ENCODE peak calls at places on chromosomes 4 and X, in five cellular contexts. One of them, this sample, is unnamed.

GRCh38 chrX:111052478-111052877 is 43.5 kb upstream of the PAK3 start:
- DNase-seq in bronchial epithelial cell: no peak
- DNase-seq in body of pancreas: no peak
- DNase-seq in stomach: no peak
- DNase-seq in uterus: no peak
- DNase-seq in this sample: no peak

GRCh38 chr4:3709061-3709845 is 56.9 kb upstream of the ADRA2C start:
- DNase-seq in bronchial epithelial cell: no peak
- DNase-seq in body of pancreas: no peak
- DNase-seq in stomach: no peak
- DNase-seq in uterus: no peak
- DNase-seq in this sample: no peak

GRCh38 chr4:5863461-5864113 is 29.3 kb downstream of the CRMP1 start:
- DNase-seq in bronchial epithelial cell: peak; percentile 93
- DNase-seq in stomach: no peak
- DNase-seq in uterus: no peak
- DNase-seq in body of pancreas: no peak
- DNase-seq in this sample: peak; percentile 97

GRCh38 chr4:62377245-62377644 is 1177.1 kb downstream of the ADGRL3 start:
- DNase-seq in uterus: no peak
- DNase-seq in bronchial epithelial cell: no peak
- DNase-seq in stomach: no peak
- DNase-seq in body of pancreas: no peak
- DNase-seq in this sample: no peak

GRCh38 chr4:41483771-41484170 is 54.2 kb upstream of the LIMCH1 start:
- DNase-seq in uterus: no peak
- DNase-seq in stomach: no peak
- DNase-seq in body of pancreas: no peak
- DNase-seq in bronchial epithelial cell: no peak
- DNase-seq in this sample: no peak

GRCh38 chr4:93605163-93605562 is 223.4 kb upstream of the ATOH1 start:
- DNase-seq in body of pancreas: no peak
- DNase-seq in bronchial epithelial cell: peak; percentile 25
- DNase-seq in stomach: no peak
- DNase-seq in uterus: no peak
- DNase-seq in this sample: no peak

GRCh38 chr4:6746721-6747689 is 31.0 kb downstream of the BLOC1S4 start:
- DNase-seq in body of pancreas: peak; percentile 85
- DNase-seq in bronchial epithelial cell: no peak
- DNase-seq in uterus: no peak
- DNase-seq in stomach: peak; percentile 90
- DNase-seq in this sample: peak; percentile 13

GRCh38 chr4:179536694-179537093 is 2094.5 kb upstream of the AGA start:
- DNase-seq in body of pancreas: no peak
- DNase-seq in stomach: no peak
- DNase-seq in uterus: no peak
- DNase-seq in bronchial epithelial cell: no peak
- DNase-seq in this sample: no peak

GRCh38 chr4:73707918-73708577 is 32.3 kb upstream of the CXCL8 start:
- DNase-seq in stomach: peak; percentile 60
- DNase-seq in body of pancreas: peak; percentile 61
- DNase-seq in bronchial epithelial cell: peak; percentile 94
- DNase-seq in uterus: peak; percentile 68
- DNase-seq in this sample: peak; percentile 90

GRCh38 chr4:181548873-181549541 is 694.2 kb upstream of the TENM3 start:
- DNase-seq in bronchial epithelial cell: peak; percentile 66
- DNase-seq in stomach: no peak
- DNase-seq in uterus: no peak
- DNase-seq in body of pancreas: no peak
- DNase-seq in this sample: peak; percentile 96

GRCh38 chr4:82519776-82520175 is 42.0 kb downstream of the TMEM150C start:
- DNase-seq in uterus: no peak
- DNase-seq in stomach: no peak
- DNase-seq in bronchial epithelial cell: no peak
- DNase-seq in body of pancreas: no peak
- DNase-seq in this sample: peak; percentile 10

GRCh38 chr4:108926058-108926457 is 163.2 kb upstream of the ETNPPL start:
- DNase-seq in stomach: no peak
- DNase-seq in bronchial epithelial cell: no peak
- DNase-seq in uterus: no peak
- DNase-seq in body of pancreas: no peak
- DNase-seq in this sample: peak; percentile 76

GRCh38 chr4:182862921-182863320 is 54.3 kb downstream of the DCTD start:
- DNase-seq in bronchial epithelial cell: peak; percentile 14
- DNase-seq in stomach: peak; percentile 95
- DNase-seq in uterus: no peak
- DNase-seq in body of pancreas: peak; percentile 98
- DNase-seq in this sample: no peak

DNA sequence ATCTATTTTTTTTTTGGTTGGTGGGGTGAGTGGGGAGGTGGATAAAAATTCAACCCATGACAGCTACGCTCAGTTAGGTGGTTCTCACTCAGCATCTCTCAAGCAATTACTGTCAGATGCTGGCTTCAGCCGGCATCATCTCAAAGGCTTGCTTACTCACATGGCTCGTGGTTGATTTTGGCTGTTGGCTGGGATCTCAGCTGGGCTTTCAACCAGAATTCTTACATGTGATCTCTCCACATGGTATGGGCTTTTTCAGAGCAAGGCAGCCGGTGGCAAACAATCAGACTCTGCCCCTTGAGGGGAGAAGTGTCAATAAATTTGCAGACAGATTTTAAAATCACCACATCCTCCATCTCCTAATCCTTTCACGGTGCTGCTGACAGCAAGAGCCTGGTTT is 47.2 kb downstream of the SLC34A2 start:
- DNase-seq in uterus: no peak
- DNase-seq in stomach: no peak
- DNase-seq in body of pancreas: no peak
- DNase-seq in bronchial epithelial cell: no peak
- DNase-seq in this sample: peak; percentile 80
- TF ChIP-seq CTCF in uterus: no peak
- TF ChIP-seq CTCF in stomach: no peak
- TF ChIP-seq CTCF in body of pancreas: no peak
- TF ChIP-seq CTCF in bronchial epithelial cell: no peak
- TF ChIP-seq CTCF in this sample: no peak

DNA sequence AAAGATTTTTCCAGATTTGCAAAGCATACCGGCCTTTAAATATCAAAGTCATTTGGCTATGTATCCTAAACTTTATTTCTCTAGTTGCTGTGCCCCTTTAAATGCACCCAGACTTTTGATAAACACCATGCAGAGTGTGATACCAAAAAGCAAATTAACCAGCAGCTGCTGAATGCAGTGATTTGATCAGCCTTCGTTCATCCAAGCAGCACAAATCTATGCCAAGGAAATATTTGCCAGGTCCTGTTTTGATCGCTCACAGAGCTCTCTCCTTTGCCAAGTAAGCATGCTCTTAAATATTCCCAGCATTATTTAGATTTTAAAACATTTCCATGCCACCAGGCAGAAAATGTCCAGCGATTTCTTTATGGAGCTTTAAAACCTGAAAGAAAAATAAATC is 35.8 kb downstream of the BTC start:
- DNase-seq in uterus: no peak
- DNase-seq in bronchial epithelial cell: no peak
- DNase-seq in stomach: no peak
- DNase-seq in body of pancreas: no peak
- DNase-seq in this sample: no peak
- H3K4me3 ChIP-seq in uterus: no peak overlapping the region
- H3K4me3 ChIP-seq in bronchial epithelial cell: no peak overlapping the region
- H3K4me3 ChIP-seq in stomach: no peak overlapping the region
- H3K4me3 ChIP-seq in body of pancreas: no peak overlapping the region
- H3K4me3 ChIP-seq in this sample: no peak overlapping the region

DNA sequence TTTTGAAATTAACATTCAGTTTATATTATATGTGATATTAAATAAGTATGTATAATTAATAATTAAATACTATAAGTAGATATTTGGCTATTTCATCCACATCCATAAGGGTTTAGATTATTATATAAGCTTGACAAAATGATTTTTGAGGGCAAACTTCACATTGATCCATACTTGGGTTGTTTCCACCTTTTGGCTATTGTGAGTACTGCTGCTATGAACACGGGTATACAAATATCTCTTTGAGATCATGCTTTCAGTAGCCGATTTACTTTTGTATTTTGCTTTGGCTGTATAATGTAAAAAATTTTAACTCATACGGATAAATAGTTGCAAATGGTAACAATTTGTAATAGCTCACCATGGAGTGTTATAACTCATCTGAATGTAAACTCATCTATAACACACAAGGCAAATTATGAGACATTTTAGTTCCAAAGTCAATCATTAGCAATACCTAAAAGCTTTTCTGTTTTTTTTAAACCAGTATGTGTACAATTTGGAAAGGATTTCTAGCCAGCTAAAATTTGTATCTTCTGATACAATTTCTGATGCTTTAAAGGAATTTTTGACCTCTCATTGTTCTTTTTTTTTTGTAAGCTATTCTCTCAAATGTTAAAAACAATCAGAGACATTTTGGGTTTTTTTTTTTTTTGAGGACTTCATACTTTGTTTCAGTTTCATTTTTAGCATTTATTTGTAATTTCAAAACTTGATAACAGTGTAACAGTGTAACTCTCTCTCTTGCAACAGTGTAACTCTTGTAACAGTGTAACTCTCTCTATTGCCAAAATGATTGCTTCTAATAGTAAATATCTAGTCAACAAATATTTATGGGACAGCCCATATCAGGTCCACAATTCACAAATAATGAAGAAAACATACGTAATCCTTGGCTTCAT is 51.8 kb upstream of the ARX start:
- DNase-seq in body of pancreas: no peak
- DNase-seq in stomach: no peak
- DNase-seq in bronchial epithelial cell: no peak
- DNase-seq in uterus: no peak
- DNase-seq in this sample: no peak
- TF ChIP-seq CTCF in body of pancreas: no peak
- TF ChIP-seq CTCF in stomach: no peak
- TF ChIP-seq CTCF in bronchial epithelial cell: no peak
- TF ChIP-seq CTCF in uterus: no peak
- TF ChIP-seq CTCF in this sample: no peak

GRCh38 chrX:6026980-6027379 is 201.7 kb downstream of the NLGN4X start:
- DNase-seq in body of pancreas: no peak
- DNase-seq in bronchial epithelial cell: no peak
- DNase-seq in uterus: no peak
- DNase-seq in stomach: no peak
- DNase-seq in this sample: no peak

GRCh38 chrX:6024204-6024603 is 204.5 kb downstream of the NLGN4X start:
- DNase-seq in bronchial epithelial cell: peak; percentile 89
- DNase-seq in body of pancreas: no peak
- DNase-seq in stomach: no peak
- DNase-seq in uterus: no peak
- DNase-seq in this sample: peak; percentile 15

GRCh38 chrX:6026484-6026883 is 202.2 kb downstream of the NLGN4X start:
- DNase-seq in stomach: no peak
- DNase-seq in bronchial epithelial cell: no peak
- DNase-seq in uterus: no peak
- DNase-seq in body of pancreas: no peak
- DNase-seq in this sample: no peak

GRCh38 chrX:6021316-6022091 is 207.2 kb downstream of the NLGN4X start:
- DNase-seq in stomach: peak; percentile 49
- DNase-seq in body of pancreas: peak; percentile 55
- DNase-seq in uterus: no peak
- DNase-seq in bronchial epithelial cell: peak; percentile 51
- DNase-seq in this sample: peak; percentile 21
- H3K4me3 ChIP-seq in stomach: no peak overlapping the region
- H3K4me3 ChIP-seq in body of pancreas: no peak overlapping the region
- H3K4me3 ChIP-seq in uterus: no peak overlapping the region
- H3K4me3 ChIP-seq in bronchial epithelial cell: no peak overlapping the region
- H3K4me3 ChIP-seq in this sample: no peak overlapping the region

GRCh38 chr4:99887837-99888236 is 6.4 kb downstream of the LAMTOR3 start:
- DNase-seq in stomach: no peak
- DNase-seq in body of pancreas: no peak
- DNase-seq in bronchial epithelial cell: no peak
- DNase-seq in uterus: no peak
- DNase-seq in this sample: peak; percentile 42
- TF ChIP-seq CTCF in stomach: no peak
- TF ChIP-seq CTCF in body of pancreas: no peak
- TF ChIP-seq CTCF in bronchial epithelial cell: no peak
- TF ChIP-seq CTCF in uterus: no peak
- TF ChIP-seq CTCF in this sample: no peak

GRCh38 chr4:100190643-100191600 is 654 bp upstream of the DDIT4L start:
- DNase-seq in bronchial epithelial cell: peak; percentile 33
- DNase-seq in stomach: no peak
- DNase-seq in body of pancreas: peak; percentile 24
- DNase-seq in uterus: peak; percentile 17
- DNase-seq in this sample: peak; percentile 79
- H3K4me3 ChIP-seq in bronchial epithelial cell: peak overlapping the region; percentile 40
- H3K4me3 ChIP-seq in stomach: peak overlapping the region; percentile 85
- H3K4me3 ChIP-seq in body of pancreas: peak overlapping the region; percentile 48
- H3K4me3 ChIP-seq in uterus: peak overlapping the region; percentile 62
- H3K4me3 ChIP-seq in this sample: peak overlapping the region; percentile 55

GRCh38 chrX:11434607-11435006 is 141.4 kb downstream of the AMELX start:
- DNase-seq in body of pancreas: no peak
- DNase-seq in bronchial epithelial cell: no peak
- DNase-seq in stomach: no peak
- DNase-seq in uterus: no peak
- DNase-seq in this sample: peak; percentile 33
- TF ChIP-seq CTCF in body of pancreas: no peak
- TF ChIP-seq CTCF in bronchial epithelial cell: no peak
- TF ChIP-seq CTCF in stomach: no peak
- TF ChIP-seq CTCF in uterus: no peak
- TF ChIP-seq CTCF in this sample: no peak

This sample was measured in fibroblast of mammary gland.